ENCODE peak calls at places on chromosomes 16 and 17, in eight cellular contexts. U is PC-3, S is trophoblast cell, A is IMR-90, F is H1, M is HepG2, B is GM23248, H is GM12878. J is an unnamed sample.

GRCh38 chr16:23119570-23119969 is 29.7 kb downstream of the USP31 start:
- DNase-seq in U (no peak), H (no peak), B (peak; percentile 48), S (peak; percentile 66), F (no peak), M (no peak), A (peak; percentile 59), J (no peak)

GRCh38 chr17:37490638-37491614 is 1.2 kb downstream of the DUSP14 start:
- DNase-seq in H (no peak), M (peak; percentile 64), B (peak; percentile 93), A (peak; percentile 93), S (peak; percentile 81), U (peak; percentile 87), F (no peak), J (peak; percentile 17)

GRCh38 chr16:23702951-23703350 is 10.1 kb downstream of the ERN2 start:
- DNase-seq in B (no peak), M (no peak), S (no peak), U (no peak), H (no peak), F (no peak), A (no peak), J (no peak)

GRCh38 chr16:58196898-58197313 is 1.0 kb downstream of the CSNK2A2 start:
- DNase-seq in B (peak; percentile 62), M (no peak), S (no peak), F (no peak), A (peak; percentile 48), H (no peak), U (no peak), J (no peak)

GRCh38 chr17:59365383-59365981 is 34.0 kb downstream of the YPEL2 start:
- DNase-seq in A (no peak), B (no peak), F (no peak), H (no peak), S (no peak), U (no peak), M (peak; percentile 52), J (peak; percentile 53)

GRCh38 chr17:7084058-7084457 is 4.0 kb upstream of the CLEC10A start:
- DNase-seq in H (no peak), A (no peak), F (no peak), B (no peak), M (no peak), U (no peak), S (peak; percentile 5), J (peak; percentile 19)

GRCh38 chr17:44919885-44920564 is 4.7 kb upstream of the GFAP start:
- DNase-seq in F (peak; percentile 56), A (peak; percentile 80), H (peak; percentile 54), M (peak; percentile 73), B (peak; percentile 89), U (peak; percentile 93), S (peak; percentile 78), J (peak; percentile 80)

GRCh38 chr16:82761858-82762257 is 135.1 kb downstream of the CDH13 start:
- DNase-seq in H (no peak), A (peak; percentile 38), U (no peak), F (no peak), M (no peak), S (no peak), B (peak; percentile 32), J (peak; percentile 13)

GRCh38 chr16:85258616-85259015 is 146.3 kb upstream of the CIBAR2 start:
- DNase-seq in M (no peak), U (no peak), B (no peak), F (no peak), S (no peak), H (no peak), A (no peak), J (no peak)

GRCh38 chr16:48829911-48830310 is 219.9 kb upstream of the N4BP1 start:
- DNase-seq in A (no peak), H (no peak), M (no peak), U (no peak), B (no peak), F (no peak), S (no peak), J (no peak)

GRCh38 chr16:5490499-5490898 is 392.9 kb upstream of the EEF2KMT start:
- DNase-seq in A (no peak), B (peak; percentile 6), U (peak; percentile 3), M (peak; percentile 43), S (peak; percentile 5), H (no peak), F (no peak), J (peak; percentile 35)

GRCh38 chr17:77741109-77741508 is 217.4 kb upstream of the TNRC6C start:
- DNase-seq in H (no peak), B (no peak), U (peak; percentile 42), M (no peak), A (no peak), F (peak; percentile 23), S (no peak), J (no peak)

GRCh38 chr17:13311301-13311700 is 290.4 kb downstream of the HS3ST3A1 start:
- DNase-seq in F (no peak), M (no peak), H (no peak), U (no peak), S (peak; percentile 69), B (peak; percentile 90), A (peak; percentile 12), J (no peak)

GRCh38 chr17:32102697-32103096 is 39.6 kb upstream of the RHOT1 start:
- DNase-seq in U (no peak), S (peak; percentile 75), H (no peak), A (peak; percentile 26), B (peak; percentile 37), F (no peak), M (no peak), J (no peak)

GRCh38 chr17:41710472-41711090 is 1.6 kb upstream of the GAST start:
- DNase-seq in F (no peak), B (peak; percentile 91), S (peak; percentile 7), M (no peak), A (peak; percentile 75), U (peak; percentile 9), H (no peak), J (no peak)

GRCh38 chr17:63961355-63962207 is 11.1 kb downstream of the SCN4A start:
- DNase-seq in A (peak; percentile 53), H (no peak), B (peak; percentile 85), U (peak; percentile 39), M (peak; percentile 68), F (peak; percentile 100), S (peak; percentile 44), J (peak; percentile 54)

GRCh38 chr16:4376126-4376819 is 4.6 kb downstream of the VASN start:
- DNase-seq in H (no peak), A (peak; percentile 84), F (no peak), M (no peak), S (peak; percentile 56), B (peak; percentile 94), U (peak; percentile 60), J (no peak)

GRCh38 chr16:14496786-14497185 is 133.3 kb downstream of the PARN start:
- DNase-seq in S (no peak), A (no peak), M (no peak), H (no peak), F (no peak), B (no peak), U (no peak), J (no peak)

DNA sequence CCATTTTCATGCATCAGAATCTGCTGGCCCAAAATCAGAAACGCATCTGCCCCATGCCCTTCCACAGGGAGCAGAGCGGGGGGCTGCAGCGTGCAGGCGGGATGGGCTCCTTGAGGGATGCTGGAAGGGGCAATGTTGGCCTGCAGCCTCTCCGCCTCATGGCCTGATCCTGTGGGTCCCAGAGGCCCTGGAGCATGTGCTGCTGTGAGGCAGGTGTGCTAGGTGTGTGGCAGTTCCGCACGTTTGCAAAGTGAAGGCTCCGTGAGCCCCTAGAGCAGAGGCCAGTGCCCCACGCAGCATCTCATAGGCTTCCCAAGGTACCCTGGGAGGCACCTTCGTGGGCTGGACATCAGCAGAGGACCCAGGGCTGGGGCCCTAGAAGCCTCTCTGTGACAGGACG is 36.4 kb upstream of the CDH15 start:
- DNase-seq in S (no peak), M (no peak), F (no peak), H (no peak), U (no peak), A (no peak), B (no peak), J (no peak)
- H2AFZ ChIP-seq in S (no peak overlapping the region), M (no peak overlapping the region), F (no peak overlapping the region), H (no peak overlapping the region), U (no peak overlapping the region), A (no peak overlapping the region), B (no peak overlapping the region), J (no peak overlapping the region)

DNA sequence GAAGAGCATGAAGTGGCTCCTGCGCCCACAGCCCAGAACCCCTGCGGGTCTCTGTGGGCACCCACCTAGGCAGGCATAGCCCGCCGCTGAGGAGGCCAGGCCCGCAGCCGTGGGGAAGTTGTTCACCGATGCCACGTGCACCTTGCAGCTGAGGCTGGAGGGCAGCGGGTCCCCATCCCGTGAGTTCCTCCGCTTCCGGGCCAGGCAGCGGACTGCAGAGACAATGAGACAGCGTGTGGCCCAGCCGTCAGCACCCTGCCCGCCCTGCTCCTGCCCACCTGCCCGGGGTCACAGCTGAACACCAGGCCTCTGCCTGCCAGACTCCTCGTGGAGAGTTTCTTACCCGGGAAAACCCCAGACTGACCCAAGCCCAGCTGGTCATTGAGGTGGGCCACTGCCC is 5.5 kb downstream of the MVD start:
- DNase-seq in H (no peak), S (no peak), U (no peak), F (no peak), M (no peak), B (no peak), A (no peak), J (no peak)
- H3K4me2 ChIP-seq in H (no peak overlapping the region), S (no peak overlapping the region), U (no peak overlapping the region), F (no peak overlapping the region), M (no peak overlapping the region), B (no peak overlapping the region), A (no peak overlapping the region), J (no peak overlapping the region)

GRCh38 chr16:68368602-68368944 is 57.8 kb downstream of the PRMT7 start:
- DNase-seq in M (no peak), F (no peak), S (no peak), H (no peak), U (no peak), A (no peak), B (no peak), J (peak; percentile 70)
- H3K9ac ChIP-seq in M (no peak overlapping the region), F (no peak overlapping the region), S (no peak overlapping the region), H (peak overlapping the region; percentile 22), U (no peak overlapping the region), A (no peak overlapping the region), B (no peak overlapping the region), J (peak overlapping the region; percentile 65)

GRCh38 chr16:67397451-67397801 is 4.1 kb upstream of the TPPP3 start:
- DNase-seq in A (no peak), F (no peak), S (no peak), M (no peak), B (no peak), H (no peak), U (no peak), J (no peak)

GRCh38 chr16:67399218-67399733 is 6.0 kb upstream of the TPPP3 start:
- DNase-seq in A (no peak), F (peak; percentile 49), U (peak; percentile 17), M (no peak), B (peak; percentile 48), H (no peak), S (no peak), J (no peak)

GRCh38 chr16:67397812-67398545 is 4.7 kb upstream of the TPPP3 start:
- DNase-seq in B (no peak), U (no peak), H (no peak), S (no peak), F (no peak), A (no peak), M (no peak), J (no peak)

GRCh38 chr16:67399749-67400704 is 6.7 kb upstream of the TPPP3 start:
- DNase-seq in H (no peak), F (no peak), M (no peak), A (no peak), B (no peak), U (no peak), S (no peak), J (no peak)

GRCh38 chr16:67398546-67399217 is 5.4 kb upstream of the TPPP3 start:
- DNase-seq in A (no peak), H (no peak), F (no peak), M (no peak), S (no peak), U (no peak), B (no peak), J (no peak)
- H2AFZ ChIP-seq in A (no peak overlapping the region), H (no peak overlapping the region), F (no peak overlapping the region), M (no peak overlapping the region), S (no peak overlapping the region), U (no peak overlapping the region), B (no peak overlapping the region), J (no peak overlapping the region)